ENCODE peak calls at places on chromosomes 16 and 17, in five cellular contexts. E is choroid plexus epithelial cell; X is heart left ventricle; G is spleen; U is CD8-positive, alpha-beta T cell. Z is an unnamed sample.

GRCh38 chr17:78742901-78743300 is 39.2 kb downstream of the CYTH1 start:
- DNase-seq in E (no peak), X (no peak), G (no peak), U (no peak), Z (no peak)

GRCh38 chr16:11848842-11849241 is 2.5 kb downstream of the RSL1D1 start:
- DNase-seq in E (peak), X (no peak), G (no peak), U (no peak), Z (no peak)

GRCh38 chr17:67487506-67487905 is 110.4 kb downstream of the PITPNC1 start:
- DNase-seq in E (peak), X (no peak), G (no peak), U (no peak), Z (no peak)

GRCh38 chr16:50006954-50007353 is 18.1 kb upstream of the CNEP1R1 start:
- DNase-seq in E (no peak), X (no peak), G (no peak), U (no peak), Z (no peak)

GRCh38 chr17:4472281-4472680 is 26.4 kb upstream of the SPNS2 start:
- DNase-seq in E (no peak), X (no peak), G (no peak), U (no peak), Z (no peak)

GRCh38 chr16:27723711-27724490 is 174.0 kb downstream of the KATNIP start:
- DNase-seq in E (no peak), X (peak), G (no peak), U (no peak), Z (no peak)

GRCh38 chr16:56372013-56372634 is 53.2 kb downstream of the AMFR start:
- DNase-seq in E (no peak), X (no peak), G (no peak), U (no peak), Z (no peak)

GRCh38 chr17:63774141-63774981 is at the start of gene DDX42:
- DNase-seq in E (peak), X (peak), G (peak), U (no peak), Z (peak)

GRCh38 chr17:83119987-83120864 is 40.8 kb downstream of the METRNL start:
- DNase-seq in E (no peak), X (peak), G (peak), U (no peak), Z (no peak)

GRCh38 chr17:62760059-62760887 is 47.8 kb downstream of the MARCHF10 start:
- DNase-seq in E (peak), X (no peak), G (no peak), U (no peak), Z (peak)

GRCh38 chr16:53504161-53504663 is 1.2 kb upstream of the AKTIP start:
- DNase-seq in E (peak), X (peak), G (peak), U (peak), Z (no peak)

GRCh38 chr16:83136924-83137323 is 510.2 kb downstream of the CDH13 start:
- DNase-seq in E (no peak), X (no peak), G (no peak), U (no peak), Z (no peak)

GRCh38 chr17:56908061-56908542 is 5.7 kb downstream of the TRIM25 start:
- DNase-seq in E (no peak), X (peak), G (peak), U (no peak), Z (peak)

GRCh38 chr17:60524463-60525346 is 1.3 kb downstream of the APPBP2 start:
- DNase-seq in E (peak), X (no peak), G (no peak), U (no peak), Z (no peak)
- TF ChIP-seq CTCF in E (no peak), X (no peak), G (no peak), U (no peak), Z (no peak)

GRCh38 chr17:80860101-80860671 is 131.5 kb upstream of the CHMP6 start:
- DNase-seq in E (no peak), X (no peak), G (peak), U (no peak), Z (no peak)

GRCh38 chr17:80857721-80858171 is 133.9 kb upstream of the CHMP6 start:
- DNase-seq in E (no peak), X (no peak), G (peak), U (no peak), Z (no peak)

GRCh38 chr17:80858301-80859003 is 133.2 kb upstream of the CHMP6 start:
- DNase-seq in E (no peak), X (no peak), G (peak), U (no peak), Z (no peak)

GRCh38 chr17:80860703-80861359 is 130.8 kb upstream of the CHMP6 start:
- DNase-seq in E (no peak), X (no peak), G (peak), U (no peak), Z (no peak)

DNA sequence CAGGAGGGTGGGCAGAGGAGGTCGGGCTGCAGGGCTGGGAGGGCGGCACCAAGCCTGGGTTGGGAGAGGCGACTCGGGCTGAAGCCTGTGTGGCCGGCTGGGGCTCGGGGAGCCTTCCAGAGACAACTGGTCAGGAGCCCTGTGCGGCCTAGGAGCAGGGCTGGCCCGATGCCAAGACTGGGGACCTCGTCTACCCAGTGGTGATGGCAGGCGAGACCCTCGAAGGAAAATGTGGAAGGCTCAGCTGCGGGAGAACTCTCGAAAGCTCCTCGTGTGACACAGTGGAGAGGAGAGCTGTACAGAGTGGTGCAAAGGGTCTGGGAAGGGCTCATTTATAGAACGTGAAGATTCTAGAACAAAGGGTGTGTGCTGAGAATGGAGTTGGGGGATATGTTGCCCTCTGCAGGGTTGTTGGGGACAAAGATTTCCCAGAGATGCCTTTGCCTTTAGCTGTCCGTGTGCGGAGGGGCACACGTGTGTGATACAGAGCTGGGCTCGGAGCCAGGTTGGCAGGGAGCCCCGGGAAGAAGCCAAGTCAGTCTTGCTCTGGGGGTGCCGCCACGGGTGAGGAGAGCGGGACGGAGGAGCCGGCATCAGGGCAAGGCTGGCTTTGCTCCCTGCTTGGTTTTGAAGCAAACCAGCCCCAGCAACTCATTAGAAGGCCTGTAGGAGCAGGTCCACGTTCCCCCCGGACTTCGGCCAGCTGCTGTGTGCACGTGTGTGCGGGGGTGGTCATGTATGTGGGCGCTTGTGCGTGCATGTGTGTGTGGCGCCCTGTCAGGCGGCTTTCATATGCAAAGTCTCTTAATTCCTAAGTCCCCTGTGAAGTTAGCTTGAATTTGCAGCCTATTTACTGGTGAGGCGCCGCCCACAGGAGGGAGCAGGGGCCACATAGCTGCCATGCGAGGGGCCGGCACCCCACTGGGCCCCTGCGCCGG is 132.4 kb upstream of the CHMP6 start:
- DNase-seq in E (peak), X (peak), G (peak), U (no peak), Z (no peak)
- TF ChIP-seq CTCF in E (peak), X (no peak), G (no peak), U (no peak), Z (no peak)

GRCh38 chr17:28554565-28554964 is 2.1 kb upstream of the UNC119 start:
- DNase-seq in E (no peak), X (peak), G (no peak), U (no peak), Z (no peak)
- TF ChIP-seq CTCF in E (no peak), X (no peak), G (no peak), U (no peak), Z (no peak)

DNA sequence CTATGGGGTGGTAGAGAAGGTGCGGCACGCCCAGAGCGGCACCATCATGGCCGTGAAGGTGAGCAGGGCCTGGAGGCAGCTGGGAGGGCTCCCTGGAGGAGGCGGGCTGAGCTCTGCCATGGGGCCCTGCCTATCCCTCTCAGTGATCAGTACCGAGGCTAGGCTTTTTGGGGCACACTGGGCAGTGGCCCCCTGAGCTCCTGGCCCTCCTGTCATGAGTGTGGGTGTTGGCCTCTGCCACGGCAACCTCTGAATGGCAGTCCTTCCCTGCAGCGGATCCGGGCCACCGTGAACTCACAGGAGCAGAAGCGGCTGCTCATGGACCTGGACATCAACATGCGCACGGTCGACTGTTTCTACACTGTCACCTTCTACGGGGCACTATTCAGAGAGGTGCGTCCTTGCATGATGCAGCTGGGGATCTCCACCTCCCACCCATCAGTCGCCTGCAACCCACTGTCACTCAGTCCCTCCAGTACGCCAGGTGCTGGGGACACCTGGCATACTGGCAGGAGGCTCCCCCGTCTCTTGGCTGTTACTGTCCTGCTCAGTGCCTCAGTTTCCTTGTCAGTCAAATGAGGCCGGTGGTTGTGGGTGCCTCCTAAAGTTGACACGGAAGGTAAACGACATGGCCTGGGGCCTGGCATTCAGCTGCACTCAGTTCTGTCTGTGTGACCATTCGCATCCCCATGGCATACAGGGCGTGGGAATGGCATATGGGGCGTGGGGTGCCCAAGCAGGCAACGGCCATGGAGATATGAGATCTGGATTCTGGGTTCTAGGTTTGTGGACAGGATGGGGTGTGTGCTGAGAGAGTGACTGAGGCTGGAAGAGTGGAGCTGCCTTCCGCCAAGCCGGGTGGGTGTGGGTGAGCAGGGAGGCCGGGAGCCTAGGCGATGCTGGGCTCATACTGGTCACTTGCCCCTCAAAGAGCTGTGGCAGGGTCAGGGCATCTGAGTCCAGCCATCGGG is 16.4 kb downstream of the MAP2K3 start:
- DNase-seq in E (no peak), X (peak), G (no peak), U (no peak), Z (no peak)
- TF ChIP-seq CTCF in E (no peak), X (no peak), G (no peak), U (no peak), Z (no peak)

GRCh38 chr17:80263253-80264047 is 2.8 kb downstream of the RNF213 start:
- DNase-seq in E (peak), X (peak), G (peak), U (peak), Z (no peak)
- TF ChIP-seq CTCF in E (peak), X (no peak), G (no peak), U (no peak), Z (no peak)

GRCh38 chr16:54628796-54629625 is 301.7 kb upstream of the IRX5 start:
- DNase-seq in E (no peak), X (no peak), G (no peak), U (no peak), Z (no peak)
- TF ChIP-seq CTCF in E (no peak), X (no peak), G (no peak), U (no peak), Z (no peak)

GRCh38 chr16:813204-813915 is 12.8 kb upstream of the GNG13 start:
- DNase-seq in E (peak), X (no peak), G (no peak), U (peak), Z (peak)
- TF ChIP-seq CTCF in E (peak), X (peak), G (no peak), U (peak), Z (peak)

DNA sequence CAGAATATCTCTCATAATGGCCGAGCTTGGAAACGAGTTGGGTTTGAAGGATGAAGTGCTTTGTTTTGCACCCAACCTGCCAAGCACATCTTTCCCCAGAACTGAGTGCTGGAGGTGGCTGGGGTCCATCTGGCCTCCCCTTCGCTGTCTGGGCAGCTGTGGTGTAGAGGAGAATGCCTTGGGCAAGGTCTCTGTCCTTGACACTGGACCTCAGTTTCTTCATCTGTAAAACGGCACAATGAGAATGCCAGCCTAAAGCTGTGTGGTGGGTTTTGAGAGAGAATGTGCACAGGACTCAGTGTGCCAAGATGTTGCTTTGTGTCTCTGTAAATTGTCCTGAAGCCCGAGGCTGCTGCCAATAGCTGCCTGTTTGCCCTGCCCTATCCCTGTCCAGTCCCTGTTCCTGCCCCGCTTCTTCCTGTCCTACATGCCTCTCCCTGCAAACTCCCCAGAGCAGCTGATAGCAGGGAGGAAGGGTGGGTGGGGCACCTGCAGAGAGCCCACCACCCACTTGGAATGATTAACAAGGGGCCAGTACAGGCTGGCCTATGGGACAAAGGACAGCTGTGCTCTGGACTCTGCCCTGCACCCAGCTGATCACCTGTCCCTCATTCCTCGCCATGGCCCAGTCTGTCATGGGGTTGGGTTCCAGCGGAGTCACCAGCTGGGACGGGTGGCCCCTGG is 15.3 kb downstream of the LASP1 start:
- DNase-seq in E (no peak), X (no peak), G (no peak), U (no peak), Z (no peak)
- TF ChIP-seq CTCF in E (no peak), X (no peak), G (no peak), U (no peak), Z (no peak)

GRCh38 chr16:85707528-85708095 is 18.9 kb upstream of the GINS2 start:
- DNase-seq in E (no peak), X (no peak), G (no peak), U (no peak), Z (peak)

GRCh38 chr16:85708338-85708737 is 19.6 kb upstream of the GINS2 start:
- DNase-seq in E (no peak), X (no peak), G (no peak), U (no peak), Z (no peak)

GRCh38 chr16:85706449-85707034 is 17.8 kb upstream of the GINS2 start:
- DNase-seq in E (no peak), X (no peak), G (no peak), U (no peak), Z (no peak)

GRCh38 chr16:85704011-85704410 is 15.3 kb upstream of the GINS2 start:
- DNase-seq in E (no peak), X (no peak), G (no peak), U (no peak), Z (no peak)

GRCh38 chr16:85704900-85705846 is 16.4 kb upstream of the GINS2 start:
- DNase-seq in E (no peak), X (no peak), G (no peak), U (no peak), Z (no peak)
- TF ChIP-seq CTCF in E (no peak), X (no peak), G (no peak), U (no peak), Z (no peak)

Z was measured in type B pancreatic cell.